ENCODE peak calls at places on chromosomes 3 and 15, in ten cellular contexts. P is HCT116, D is transverse colon, R is breast epithelium, Q is suprapubic skin, X is esophagus muscularis mucosa, H is GM12878, O is SK-N-SH, K is Panc1, T is sigmoid colon. J is an unnamed sample. For H3K4me1, the result is how much of the 10 kb centered on the place peaks cover.

GRCh38 chr3:71658131-71658530 is 67.1 kb downstream of the EIF4E3 start:
- DNase-seq in P (peak), D (peak), R (peak), Q (peak), X (no peak), H (no peak), O (no peak), K (no peak), T (peak), J (peak)

GRCh38 chr3:41632705-41633104 is 329.2 kb downstream of the ULK4 start:
- DNase-seq in P (no peak), D (no peak), R (no peak), Q (no peak), X (no peak), H (no peak), O (no peak), K (no peak), T (no peak), J (no peak)

GRCh38 chr15:33234019-33234418 is 39.5 kb upstream of the FMN1 start:
- DNase-seq in P (peak), D (no peak), R (no peak), Q (no peak), X (no peak), H (no peak), O (peak), K (no peak), T (no peak), J (peak)

GRCh38 chr3:59867185-59868002 is 817.6 kb upstream of the CFAP20DC start:
- DNase-seq in P (no peak), D (no peak), R (no peak), Q (no peak), X (no peak), H (no peak), O (no peak), K (no peak), T (no peak), J (no peak)

GRCh38 chr15:38588672-38589071 is 24.1 kb upstream of the RASGRP1 start:
- DNase-seq in P (no peak), D (no peak), R (no peak), Q (no peak), X (no peak), H (no peak), O (no peak), K (no peak), T (no peak), J (no peak)

GRCh38 chr3:127013758-127014535 is 31.0 kb downstream of the PLXNA1 start:
- DNase-seq in P (no peak), D (no peak), R (no peak), Q (no peak), X (no peak), H (no peak), O (no peak), K (no peak), T (no peak), J (no peak)

GRCh38 chr3:186319988-186320387 is 42.0 kb downstream of the DGKG start:
- DNase-seq in P (no peak), D (no peak), R (no peak), Q (no peak), X (no peak), H (no peak), O (no peak), K (no peak), T (no peak), J (no peak)

GRCh38 chr15:36109943-36110658 is 469.3 kb upstream of the CDIN1 start:
- DNase-seq in P (no peak), D (no peak), R (no peak), Q (no peak), X (no peak), H (no peak), O (no peak), K (no peak), T (no peak), J (no peak)

GRCh38 chr3:61573441-61573840 is 12.1 kb downstream of the PTPRG start:
- DNase-seq in P (no peak), D (no peak), R (no peak), Q (no peak), X (no peak), H (no peak), O (no peak), K (no peak), T (no peak), J (no peak)

DNA sequence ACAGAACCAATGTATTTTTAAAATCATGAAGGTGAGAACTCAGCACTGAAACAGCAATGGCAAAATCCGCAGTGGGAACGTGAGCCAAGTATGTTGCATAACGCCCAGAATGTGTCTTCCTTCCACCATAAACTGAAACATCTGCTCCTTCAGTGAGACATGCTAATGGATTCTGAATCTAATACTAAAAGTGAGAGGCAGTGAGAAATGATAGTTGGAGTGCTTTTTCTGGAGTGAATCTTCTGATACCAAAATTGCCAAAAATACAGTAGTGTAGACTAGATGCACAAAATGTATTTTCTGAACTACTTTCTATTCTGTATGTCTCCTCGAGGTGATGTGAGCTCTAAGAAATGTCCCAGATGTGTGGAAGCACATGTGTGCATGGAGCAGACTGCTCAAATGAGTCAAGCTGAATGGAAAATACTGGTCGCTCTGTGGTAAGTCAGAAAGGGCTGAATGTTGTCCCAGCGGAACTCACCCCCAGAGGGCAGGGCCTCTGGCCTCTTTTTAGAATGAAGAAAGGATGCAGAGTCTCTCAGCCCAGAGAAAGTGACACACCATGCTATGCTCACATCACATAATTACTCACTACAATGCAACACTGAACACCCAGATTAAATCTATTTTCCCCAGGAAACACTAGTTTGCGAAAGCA is 73.0 kb downstream of the ATP10A start:
- DNase-seq in P (no peak), D (peak), R (no peak), Q (no peak), X (peak), H (no peak), O (no peak), K (no peak), T (peak), J (no peak)
- TF ChIP-seq POLR2AphosphoS5 in P (no peak), D (peak), R (no peak), Q (no peak), X (peak), H (no peak), O (no peak), K (no peak), T (peak), J (peak)

GRCh38 chr15:25738171-25738792 is 124.8 kb downstream of the ATP10A start:
- DNase-seq in P (no peak), D (no peak), R (no peak), Q (no peak), X (peak), H (no peak), O (no peak), K (no peak), T (peak), J (no peak)

GRCh38 chr15:25741253-25741575 is 121.9 kb downstream of the ATP10A start:
- DNase-seq in P (no peak), D (no peak), R (no peak), Q (no peak), X (no peak), H (no peak), O (no peak), K (no peak), T (no peak), J (no peak)

GRCh38 chr15:25742008-25742407 is 121.1 kb downstream of the ATP10A start:
- DNase-seq in P (no peak), D (no peak), R (no peak), Q (no peak), X (no peak), H (no peak), O (no peak), K (no peak), T (no peak), J (no peak)

GRCh38 chr15:25740438-25741252 is 122.5 kb downstream of the ATP10A start:
- DNase-seq in P (no peak), D (no peak), R (no peak), Q (no peak), X (peak), H (no peak), O (no peak), K (no peak), T (no peak), J (no peak)

DNA sequence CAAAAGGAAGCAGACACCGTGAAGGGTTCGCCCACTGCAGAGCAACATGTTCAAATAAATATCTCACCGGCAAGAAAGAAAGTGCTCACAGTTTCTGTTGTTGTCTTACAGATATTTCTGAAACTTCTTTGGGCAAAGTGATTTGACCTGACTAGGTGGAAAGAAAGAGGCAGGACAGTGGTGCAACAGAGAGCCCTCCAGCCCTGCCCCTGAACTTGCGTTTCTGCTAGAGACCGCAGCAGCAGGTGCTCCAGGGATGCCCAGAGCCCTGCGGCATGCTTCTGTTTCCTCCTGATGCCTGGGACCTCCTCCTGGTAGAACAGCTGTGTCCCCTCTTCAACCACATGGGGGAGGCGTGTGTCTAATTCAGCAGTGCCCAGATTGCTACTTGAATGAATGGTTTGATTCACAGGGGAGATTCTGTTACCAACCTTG is 123.4 kb downstream of the ATP10A start:
- DNase-seq in P (no peak), D (no peak), R (no peak), Q (no peak), X (peak), H (peak), O (peak), K (no peak), T (no peak), J (no peak)
- TF ChIP-seq CTCF in P (no peak), D (no peak), R (no peak), Q (peak), X (peak), H (peak), O (no peak), K (no peak), T (peak), J (peak)

DNA sequence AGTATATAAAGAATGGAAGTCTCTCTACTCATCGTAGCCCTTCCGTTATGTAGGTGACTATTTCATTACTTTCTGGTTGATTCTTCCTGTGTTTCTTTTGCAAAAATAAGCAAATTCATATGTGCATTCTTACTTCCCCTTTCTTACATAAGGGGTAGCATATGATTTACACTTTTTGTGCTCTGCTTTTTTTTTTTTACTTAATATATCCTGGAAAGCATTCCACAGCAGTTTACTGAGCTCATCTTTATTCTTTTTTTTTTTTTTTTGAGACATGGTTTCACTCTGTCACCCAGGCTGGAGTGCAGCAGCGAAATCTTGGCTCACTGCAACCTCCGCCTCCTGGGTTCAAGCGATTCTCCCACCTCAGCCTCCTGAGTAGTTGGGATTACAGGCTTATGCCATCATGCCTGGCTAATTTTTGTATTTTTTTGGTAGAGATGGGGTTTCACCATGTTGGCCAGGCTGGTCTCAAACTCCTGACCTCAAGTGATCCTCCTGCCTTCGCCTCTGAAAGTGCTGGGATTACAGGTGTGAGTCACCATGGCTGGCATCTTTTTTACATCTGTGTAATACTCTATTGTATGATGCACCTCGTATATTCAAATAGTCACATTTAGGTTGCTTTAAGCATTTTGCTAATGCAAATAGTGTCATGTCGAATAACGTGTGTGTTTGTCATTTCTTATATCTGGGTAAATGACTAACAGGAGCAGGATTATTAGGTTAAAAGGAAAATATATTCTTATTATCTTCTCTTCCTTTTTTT is 13.1 kb downstream of the SCAMP5 start:
- DNase-seq in P (no peak), D (no peak), R (no peak), Q (no peak), X (no peak), H (no peak), O (no peak), K (no peak), T (no peak), J (no peak)
- H3K4me1 ChIP-seq in P (under half), D (under half), R (under half), Q (under half), X (under half), H (under half), O (under half), K (under half), T (under half), J (under half)

DNA sequence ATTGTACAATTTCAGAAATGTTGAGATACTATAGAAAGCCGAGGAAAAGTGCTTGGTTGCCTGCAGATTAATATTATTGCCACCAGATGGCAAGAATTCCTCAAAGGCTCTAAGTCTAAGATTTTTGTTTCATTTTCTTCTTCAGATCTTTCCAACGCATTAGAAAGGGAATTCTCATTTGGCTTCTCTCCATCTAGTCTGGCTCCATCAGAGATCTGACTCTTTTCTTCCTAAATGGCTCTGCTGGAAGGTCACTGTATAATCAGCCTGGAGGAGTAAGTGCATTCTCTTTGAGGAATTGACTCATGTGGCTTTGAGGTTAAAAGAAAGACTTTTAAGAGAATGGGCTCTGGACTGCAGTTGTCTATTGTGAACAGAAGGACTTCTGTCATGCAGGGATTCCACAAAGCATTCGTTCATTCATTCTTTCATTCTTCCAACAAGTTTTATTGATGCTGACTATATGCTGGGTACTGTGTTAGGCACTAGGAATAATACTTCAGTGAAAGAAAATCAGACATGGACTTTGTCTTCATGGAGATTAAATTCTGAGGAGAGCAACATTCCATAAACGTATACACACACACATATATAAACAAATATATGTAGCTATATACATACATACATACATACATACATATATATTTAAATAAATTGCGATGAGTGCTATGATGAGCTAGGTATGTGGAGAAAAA is 55.3 kb downstream of the SLC28A2 start:
- DNase-seq in P (peak), D (no peak), R (no peak), Q (no peak), X (no peak), H (peak), O (peak), K (no peak), T (no peak), J (peak)
- TF ChIP-seq POLR2AphosphoS5 in P (no peak), D (no peak), R (no peak), Q (no peak), X (no peak), H (no peak), O (no peak), K (no peak), T (no peak), J (peak)

J was measured in prostate gland.